ENCODE peak calls at places on chromosome 13, in eight cellular contexts. J, B, C, V, Y, I, Z and N are unnamed samples.
A peak's percentile ranks its signal among the peaks of the same experiment; 100 is the strongest.

GRCh38 chr13:87999791-88000190 is 328.6 kb downstream of the SLITRK5 start:
- DNase-seq in J (no peak), B (peak; percentile 39), C (no peak), V (no peak), Y (no peak), I (no peak), Z (no peak), N (no peak)

GRCh38 chr13:52925775-52926285 is 77.4 kb upstream of the PCDH8 start:
- DNase-seq in J (no peak), B (no peak), C (no peak), V (peak; percentile 25), Y (no peak), I (no peak), Z (no peak), N (no peak)

GRCh38 chr13:29918845-29919244 is 68.4 kb upstream of the UBL3 start:
- DNase-seq in J (no peak), B (no peak), C (no peak), V (peak; percentile 71), Y (no peak), I (no peak), Z (peak; percentile 92), N (no peak)

GRCh38 chr13:40910324-40911050 is 108.6 kb downstream of the ELF1 start:
- DNase-seq in J (no peak), B (no peak), C (no peak), V (no peak), Y (no peak), I (no peak), Z (no peak), N (no peak)

GRCh38 chr13:106133025-106133424 is 402.4 kb downstream of the EFNB2 start:
- DNase-seq in J (no peak), B (no peak), C (no peak), V (peak; percentile 54), Y (no peak), I (no peak), Z (peak; percentile 82), N (no peak)

GRCh38 chr13:23979361-23980159 is 82.3 kb upstream of the C1QTNF9B start:
- DNase-seq in J (no peak), B (peak; percentile 1), C (peak; percentile 75), V (peak; percentile 95), Y (peak; percentile 74), I (peak; percentile 4), Z (peak; percentile 96), N (no peak)

GRCh38 chr13:88651531-88651930 is 980.4 kb downstream of the SLITRK5 start:
- DNase-seq in J (no peak), B (no peak), C (no peak), V (no peak), Y (no peak), I (no peak), Z (no peak), N (no peak)

GRCh38 chr13:94178625-94179244 is 300.7 kb downstream of the DCT start:
- DNase-seq in J (peak; percentile 51), B (no peak), C (no peak), V (no peak), Y (no peak), I (no peak), Z (no peak), N (no peak)

GRCh38 chr13:70814684-70815083 is 706.4 kb upstream of the KLHL1 start:
- DNase-seq in J (no peak), B (peak; percentile 74), C (no peak), V (no peak), Y (no peak), I (no peak), Z (no peak), N (no peak)

GRCh38 chr13:109348514-109349340 is 437.7 kb downstream of the IRS2 start:
- DNase-seq in J (no peak), B (no peak), C (no peak), V (peak; percentile 49), Y (no peak), I (no peak), Z (peak; percentile 65), N (no peak)

GRCh38 chr13:20570540-20570939 is 3.6 kb downstream of the IFT88 start:
- DNase-seq in J (no peak), B (no peak), C (no peak), V (no peak), Y (no peak), I (no peak), Z (no peak), N (no peak)

GRCh38 chr13:48528720-48529119 is 4.2 kb downstream of the RCBTB2 start:
- DNase-seq in J (no peak), B (no peak), C (no peak), V (no peak), Y (no peak), I (no peak), Z (no peak), N (no peak)

GRCh38 chr13:44160549-44161278 is 212.9 kb upstream of the SERP2 start:
- DNase-seq in J (no peak), B (no peak), C (no peak), V (no peak), Y (no peak), I (no peak), Z (no peak), N (no peak)

GRCh38 chr13:97911311-97912138 is 42.0 kb upstream of the IPO5 start:
- DNase-seq in J (no peak), B (no peak), C (no peak), V (no peak), Y (no peak), I (no peak), Z (peak; percentile 27), N (peak; percentile 5)

GRCh38 chr13:25943666-25944065 is 108.2 kb downstream of the SHISA2 start:
- DNase-seq in J (no peak), B (no peak), C (no peak), V (no peak), Y (no peak), I (no peak), Z (peak; percentile 55), N (no peak)

GRCh38 chr13:113083402-113084061 is 22.1 kb upstream of the F7 start:
- DNase-seq in J (peak; percentile 57), B (no peak), C (peak; percentile 88), V (peak; percentile 48), Y (peak; percentile 43), I (no peak), Z (no peak), N (no peak)